ENCODE peak calls at places on chromosome 19, in nine cellular contexts. H is astrocyte of the hippocampus; U is HEK293T; K is pancreas; B is nephron progenitor cell; S is naive B cell; L is effector CD4-positive, alpha-beta T cell; V is stimulated activated CD4-positive, alpha-beta T cell treated with anti-CD3 and anti-CD28 coated beads, Interleukin-1b, Interleukin-23, amount 100 ng/mL, for 24 hours; R is Right ventricle myocardium superior. E is an unnamed sample.

GRCh38 chr19:4046946-4047683 is 19.6 kb downstream of the ZBTB7A start:
- DNase-seq in L (no peak), U (no peak), V (no peak), B (no peak), K (no peak), R (no peak), S (no peak), H (no peak), E (no peak)

GRCh38 chr19:7460562-7460966 is 28.3 kb downstream of the PEX11G start:
- DNase-seq in K (no peak), B (no peak), S (no peak), H (peak), L (no peak), V (no peak), R (no peak), U (no peak), E (no peak)

GRCh38 chr19:9009935-9010651 is at the start of gene MUC16:
- DNase-seq in H (no peak), K (no peak), S (no peak), U (no peak), V (no peak), L (no peak), R (no peak), B (no peak), E (no peak)

GRCh38 chr19:31427857-31428256 is 78.6 kb upstream of the TSHZ3 start:
- DNase-seq in H (no peak), U (no peak), R (no peak), L (no peak), K (no peak), V (no peak), B (no peak), S (no peak), E (no peak)

GRCh38 chr19:28504139-28504538 is 708.8 kb downstream of the UQCRFS1 start:
- DNase-seq in B (no peak), S (no peak), V (no peak), U (no peak), K (no peak), H (no peak), L (no peak), R (no peak), E (no peak)

GRCh38 chr19:58544591-58545285 is 874 bp downstream of the TRIM28 start:
- DNase-seq in U (peak), B (peak), V (no peak), S (no peak), H (peak), R (no peak), L (peak), K (no peak), E (no peak)

GRCh38 chr19:38974599-38975213 is 836 bp downstream of the FBXO17 start:
- DNase-seq in V (no peak), U (no peak), K (no peak), H (no peak), R (no peak), L (no peak), S (no peak), B (no peak), E (no peak)

GRCh38 chr19:46945668-46946067 is 74.0 kb upstream of the NPAS1 start:
- DNase-seq in B (no peak), U (no peak), K (no peak), V (no peak), H (no peak), L (no peak), R (no peak), S (no peak), E (no peak)

GRCh38 chr19:7524992-7525739 is 2.7 kb downstream of the MCOLN1 start:
- DNase-seq in B (no peak), H (no peak), U (no peak), R (no peak), V (no peak), K (no peak), L (no peak), S (no peak), E (no peak)

GRCh38 chr19:5966215-5966614 is 11.7 kb downstream of the RANBP3 start:
- DNase-seq in K (no peak), U (no peak), B (no peak), S (no peak), R (no peak), H (peak), V (no peak), L (no peak), E (no peak)

GRCh38 chr19:23366437-23366836 is 28.8 kb downstream of the ZNF91 start:
- DNase-seq in K (no peak), U (no peak), S (no peak), H (no peak), V (no peak), B (no peak), R (no peak), L (no peak), E (no peak)

GRCh38 chr19:13282486-13283065 is 132.4 kb downstream of the IER2 start:
- DNase-seq in K (no peak), U (no peak), R (no peak), V (no peak), L (no peak), H (no peak), S (no peak), B (no peak), E (no peak)

GRCh38 chr19:9309974-9310446 is 372 bp upstream of the ZNF699 start:
- DNase-seq in H (no peak), B (peak), S (no peak), V (peak), R (peak), U (peak), L (no peak), K (peak), E (peak)

GRCh38 chr19:45608948-45609347 is 6.9 kb upstream of the GPR4 start:
- DNase-seq in S (no peak), H (no peak), V (no peak), K (no peak), U (no peak), L (no peak), B (no peak), R (no peak), E (no peak)

GRCh38 chr19:40229484-40229883 is 3.0 kb upstream of the CCNP start:
- DNase-seq in B (no peak), U (no peak), S (no peak), L (no peak), R (no peak), V (no peak), K (no peak), H (peak), E (no peak)

GRCh38 chr19:3269972-3270667 is 45.7 kb downstream of the CELF5 start:
- DNase-seq in H (no peak), S (no peak), V (no peak), B (no peak), R (no peak), U (no peak), K (no peak), L (no peak), E (no peak)

GRCh38 chr19:23698711-23699520 is 11.9 kb upstream of the ZNF675 start:
- DNase-seq in L (no peak), R (no peak), B (no peak), H (no peak), S (no peak), K (no peak), V (no peak), U (no peak), E (no peak)

GRCh38 chr19:14758816-14759215 is 19.5 kb downstream of the ADGRE2 start:
- DNase-seq in V (no peak), U (no peak), H (no peak), L (no peak), K (no peak), B (no peak), R (no peak), S (no peak), E (no peak)

GRCh38 chr19:35539850-35540249 is 5.6 kb upstream of the TMEM147 start:
- DNase-seq in R (no peak), H (no peak), U (no peak), S (no peak), B (no peak), V (no peak), K (no peak), L (no peak), E (no peak)

GRCh38 chr19:7137120-7137519 is 67.6 kb downstream of the ZNF557 start:
- DNase-seq in H (no peak), R (no peak), V (no peak), S (no peak), L (no peak), B (no peak), K (no peak), U (no peak), E (no peak)

GRCh38 chr19:45051929-45052579 is 13.2 kb downstream of the CLASRP start:
- DNase-seq in R (no peak), H (no peak), U (no peak), K (no peak), S (peak), V (no peak), L (no peak), B (no peak), E (no peak)

GRCh38 chr19:29364224-29364726 is 151.3 kb upstream of the UQCRFS1 start:
- DNase-seq in B (no peak), L (no peak), V (no peak), H (no peak), K (no peak), U (peak), R (no peak), S (no peak), E (peak)

GRCh38 chr19:10831980-10832658 is 3.9 kb downstream of the TMED1 start:
- DNase-seq in L (no peak), H (no peak), S (no peak), V (no peak), B (no peak), R (no peak), K (no peak), U (no peak), E (no peak)

GRCh38 chr19:37362733-37363132 is 8.2 kb upstream of the ZNF527 start:
- DNase-seq in B (no peak), L (no peak), V (no peak), R (no peak), K (no peak), S (no peak), U (no peak), H (no peak), E (no peak)

GRCh38 chr19:16210168-16210567 is 12.5 kb downstream of the AP1M1 start:
- DNase-seq in K (no peak), B (no peak), L (no peak), S (no peak), V (no peak), H (no peak), U (no peak), R (no peak), E (no peak)